ENCODE peak calls at places on chromosomes 11 and 22, in five cellular contexts. One of them, this sample, is unnamed.

GRCh38 chr11:30586251-30587144 is at the start of gene MPPED2:
- DNase-seq in SK-N-SH: peak; percentile 91
- DNase-seq in PC-9: no peak
- DNase-seq in HCT116: no peak
- DNase-seq in H9: peak; percentile 79
- DNase-seq in this sample: peak; percentile 11

GRCh38 chr22:17767236-17768065 is 6.8 kb downstream of the BID start:
- DNase-seq in SK-N-SH: no peak
- DNase-seq in PC-9: no peak
- DNase-seq in HCT116: no peak
- DNase-seq in H9: no peak
- DNase-seq in this sample: no peak

GRCh38 chr22:41742918-41743317 is 43.6 kb downstream of the MEI1 start:
- DNase-seq in H9: peak; percentile 34
- DNase-seq in SK-N-SH: no peak
- DNase-seq in HCT116: no peak
- DNase-seq in PC-9: no peak
- DNase-seq in this sample: no peak

GRCh38 chr11:45609337-45609736 is 56.1 kb downstream of the CHST1 start:
- DNase-seq in SK-N-SH: no peak
- DNase-seq in HCT116: no peak
- DNase-seq in H9: no peak
- DNase-seq in PC-9: no peak
- DNase-seq in this sample: no peak

GRCh38 chr11:82854242-82854641 is 46.0 kb downstream of the PRCP start:
- DNase-seq in PC-9: no peak
- DNase-seq in HCT116: no peak
- DNase-seq in SK-N-SH: no peak
- DNase-seq in H9: no peak
- DNase-seq in this sample: no peak

GRCh38 chr11:15670520-15671070 is 555.9 kb downstream of the INSC start:
- DNase-seq in PC-9: no peak
- DNase-seq in H9: no peak
- DNase-seq in SK-N-SH: no peak
- DNase-seq in HCT116: no peak
- DNase-seq in this sample: no peak

GRCh38 chr22:28019360-28019759 is 100.3 kb upstream of the PITPNB start:
- DNase-seq in H9: no peak
- DNase-seq in SK-N-SH: no peak
- DNase-seq in HCT116: no peak
- DNase-seq in PC-9: peak; percentile 76
- DNase-seq in this sample: no peak

GRCh38 chr11:105738972-105739574 is 129.2 kb downstream of the GRIA4 start:
- DNase-seq in HCT116: no peak
- DNase-seq in PC-9: no peak
- DNase-seq in H9: no peak
- DNase-seq in SK-N-SH: peak; percentile 12
- DNase-seq in this sample: no peak

GRCh38 chr11:79150966-79151365 is 289.9 kb downstream of the TENM4 start:
- DNase-seq in SK-N-SH: no peak
- DNase-seq in PC-9: no peak
- DNase-seq in HCT116: no peak
- DNase-seq in H9: no peak
- DNase-seq in this sample: no peak

GRCh38 chr22:28597665-28598064 is 82.0 kb downstream of the TTC28 start:
- DNase-seq in SK-N-SH: no peak
- DNase-seq in PC-9: no peak
- DNase-seq in H9: no peak
- DNase-seq in HCT116: no peak
- DNase-seq in this sample: no peak

GRCh38 chr22:19376247-19376646 is 55.3 kb downstream of the HIRA start:
- DNase-seq in PC-9: no peak
- DNase-seq in H9: no peak
- DNase-seq in HCT116: no peak
- DNase-seq in SK-N-SH: no peak
- DNase-seq in this sample: no peak

GRCh38 chr22:46063861-46064235 is 86.5 kb upstream of the PPARA start:
- DNase-seq in HCT116: no peak
- DNase-seq in H9: no peak
- DNase-seq in PC-9: no peak
- DNase-seq in SK-N-SH: no peak
- DNase-seq in this sample: no peak
- H3K4me1 ChIP-seq in HCT116: peaks cover 38% of the 10 kb centered on the region
- H3K4me1 ChIP-seq in H9: no peaks in the 10 kb centered on the region
- H3K4me1 ChIP-seq in PC-9: peaks cover 19% of the 10 kb centered on the region
- H3K4me1 ChIP-seq in SK-N-SH: peaks cover 37% of the 10 kb centered on the region
- H3K4me1 ChIP-seq in this sample: peaks cover 14% of the 10 kb centered on the region

DNA sequence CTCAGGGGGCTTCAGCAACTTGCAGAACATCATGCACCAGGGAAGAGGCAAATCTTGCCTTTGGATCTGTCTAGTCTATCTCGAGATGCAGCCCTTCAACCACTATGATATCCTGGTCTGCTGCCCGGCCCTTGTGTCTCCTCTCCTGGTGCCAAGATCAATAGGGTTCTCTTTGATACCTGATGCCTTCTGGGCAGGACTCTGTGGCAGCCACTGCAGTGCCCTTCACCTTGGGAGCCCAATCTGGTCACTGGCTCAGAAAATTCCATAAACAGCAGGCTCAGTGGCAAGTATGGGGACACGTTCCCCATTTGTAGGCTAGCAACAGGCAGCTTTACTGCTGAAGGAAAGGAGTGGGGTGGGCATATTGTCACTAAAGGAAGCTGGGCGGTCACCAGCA is 23.4 kb downstream of the SYN3 start:
- DNase-seq in HCT116: no peak
- DNase-seq in PC-9: no peak
- DNase-seq in H9: peak; percentile 23
- DNase-seq in SK-N-SH: no peak
- DNase-seq in this sample: no peak
- H2AFZ ChIP-seq in HCT116: no peak overlapping the region
- H2AFZ ChIP-seq in PC-9: no peak overlapping the region
- H2AFZ ChIP-seq in H9: no peak overlapping the region
- H2AFZ ChIP-seq in SK-N-SH: no peak overlapping the region
- H2AFZ ChIP-seq in this sample: no peak overlapping the region

DNA sequence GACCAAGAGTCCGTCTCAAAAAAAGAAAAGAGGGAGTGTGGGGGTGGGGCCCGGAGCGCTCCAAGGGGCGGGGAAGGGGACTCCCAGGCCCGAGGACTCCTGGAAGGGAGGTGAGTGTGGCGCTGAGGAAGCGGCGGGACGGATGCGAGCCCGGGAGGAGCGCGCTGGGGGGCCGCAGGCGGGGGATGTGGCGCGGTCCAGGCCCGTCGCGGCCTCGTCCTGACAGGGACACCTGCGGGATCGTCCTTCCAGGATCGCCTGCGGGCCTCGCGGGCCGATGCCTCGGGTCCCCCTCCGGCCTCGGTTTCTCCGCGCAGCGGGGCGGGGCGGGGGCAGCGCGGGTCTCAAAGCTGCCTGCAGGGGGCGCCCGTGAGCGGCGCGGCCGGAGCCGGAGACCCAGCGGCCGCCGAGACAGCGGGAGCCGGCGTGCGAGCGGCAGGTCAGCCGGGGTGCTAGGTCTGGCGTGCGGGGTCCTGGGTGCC is 3.8 kb upstream of the ADORA2A start:
- DNase-seq in HCT116: no peak
- DNase-seq in SK-N-SH: peak; percentile 96
- DNase-seq in H9: peak; percentile 68
- DNase-seq in PC-9: no peak
- DNase-seq in this sample: peak; percentile 61
- H3K4me1 ChIP-seq in HCT116: peaks cover 4% of the 10 kb centered on the region
- H3K4me1 ChIP-seq in SK-N-SH: no peaks in the 10 kb centered on the region
- H3K4me1 ChIP-seq in H9: peaks cover 2% of the 10 kb centered on the region
- H3K4me1 ChIP-seq in PC-9: no peaks in the 10 kb centered on the region
- H3K4me1 ChIP-seq in this sample: no peaks in the 10 kb centered on the region

GRCh38 chr11:128616158-128616557 is 28.8 kb upstream of the ETS1 start:
- DNase-seq in HCT116: no peak
- DNase-seq in PC-9: no peak
- DNase-seq in H9: no peak
- DNase-seq in SK-N-SH: peak; percentile 88
- DNase-seq in this sample: no peak

GRCh38 chr11:128613300-128613995 is 26.1 kb upstream of the ETS1 start:
- DNase-seq in HCT116: no peak
- DNase-seq in H9: no peak
- DNase-seq in PC-9: no peak
- DNase-seq in SK-N-SH: no peak
- DNase-seq in this sample: no peak

GRCh38 chr11:128619540-128620305 is 32.4 kb upstream of the ETS1 start:
- DNase-seq in H9: no peak
- DNase-seq in SK-N-SH: peak; percentile 54
- DNase-seq in PC-9: no peak
- DNase-seq in HCT116: no peak
- DNase-seq in this sample: no peak

GRCh38 chr11:128615076-128615475 is 27.7 kb upstream of the ETS1 start:
- DNase-seq in SK-N-SH: no peak
- DNase-seq in HCT116: no peak
- DNase-seq in H9: no peak
- DNase-seq in PC-9: no peak
- DNase-seq in this sample: no peak

DNA sequence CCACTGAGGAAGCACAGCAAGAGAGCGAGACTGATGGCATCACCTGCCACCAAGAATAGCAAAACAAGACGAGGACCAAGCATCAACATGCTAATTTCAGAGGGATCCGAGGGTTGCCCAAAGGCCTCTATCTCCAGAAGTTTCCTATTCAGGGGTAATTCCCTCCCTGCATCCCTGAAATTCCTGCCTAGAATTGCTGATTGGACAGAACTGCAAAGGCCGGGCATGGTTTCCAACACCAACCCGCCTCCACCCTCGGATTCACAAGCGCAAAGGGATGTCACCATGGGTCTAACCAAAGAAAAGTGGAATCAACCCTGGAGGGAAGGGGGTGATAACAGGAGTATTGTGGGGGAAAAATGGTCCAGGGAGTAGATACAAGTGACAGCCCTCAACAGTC is 28.3 kb upstream of the ETS1 start:
- DNase-seq in H9: no peak
- DNase-seq in SK-N-SH: no peak
- DNase-seq in HCT116: no peak
- DNase-seq in PC-9: no peak
- DNase-seq in this sample: no peak
- H2AFZ ChIP-seq in H9: no peak overlapping the region
- H2AFZ ChIP-seq in SK-N-SH: no peak overlapping the region
- H2AFZ ChIP-seq in HCT116: no peak overlapping the region
- H2AFZ ChIP-seq in PC-9: no peak overlapping the region
- H2AFZ ChIP-seq in this sample: no peak overlapping the region

DNA sequence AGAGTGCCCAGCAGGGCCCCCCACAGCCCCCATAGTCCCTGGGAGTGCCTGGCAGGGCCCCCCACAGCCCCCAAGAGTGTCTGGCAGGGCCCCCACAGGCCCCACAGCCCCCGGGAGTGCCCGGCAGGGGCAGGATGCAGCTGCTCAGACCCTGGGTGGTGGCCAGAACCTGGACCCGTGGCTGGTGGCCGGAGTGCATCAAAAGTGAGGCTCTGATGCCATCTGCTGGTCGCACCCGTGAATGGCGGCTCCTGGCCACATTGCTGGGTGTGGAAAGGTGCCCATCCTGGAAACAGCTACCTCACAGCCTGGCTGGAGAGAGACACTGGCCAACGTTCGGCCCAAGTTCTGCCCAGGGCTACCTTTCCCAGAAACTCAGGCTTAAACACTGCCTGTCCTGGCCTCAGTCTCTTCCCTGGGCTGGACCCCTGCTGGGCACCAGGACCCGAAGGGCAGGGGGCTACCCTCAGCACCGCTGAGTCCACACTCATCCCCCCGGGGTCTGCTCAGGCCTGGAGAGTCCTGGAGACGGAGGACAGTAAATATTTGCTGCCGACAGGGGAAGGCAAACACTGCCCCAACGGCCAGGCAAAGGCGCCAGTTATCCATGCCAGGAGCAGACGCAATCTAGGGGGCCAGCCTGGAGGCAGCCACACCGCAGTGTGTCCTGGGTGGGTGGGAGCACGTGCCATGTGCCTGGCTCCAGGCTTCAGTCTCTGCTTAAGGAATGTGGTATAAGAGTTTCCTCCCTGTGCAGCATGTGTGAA is 4.4 kb downstream of the INS start:
- DNase-seq in H9: peak; percentile 81
- DNase-seq in PC-9: no peak
- DNase-seq in SK-N-SH: peak; percentile 96
- DNase-seq in HCT116: no peak
- DNase-seq in this sample: peak; percentile 78
- H3K4me1 ChIP-seq in H9: no peaks in the 10 kb centered on the region
- H3K4me1 ChIP-seq in PC-9: no peaks in the 10 kb centered on the region
- H3K4me1 ChIP-seq in SK-N-SH: no peaks in the 10 kb centered on the region
- H3K4me1 ChIP-seq in HCT116: peaks cover 3% of the 10 kb centered on the region
- H3K4me1 ChIP-seq in this sample: peaks cover 38% of the 10 kb centered on the region

GRCh38 chr11:125070699-125071254 is 7.7 kb downstream of the SLC37A2 start:
- DNase-seq in SK-N-SH: no peak
- DNase-seq in HCT116: peak; percentile 39
- DNase-seq in H9: no peak
- DNase-seq in PC-9: peak; percentile 86
- DNase-seq in this sample: peak; percentile 87

GRCh38 chr11:125071831-125072209 is 8.7 kb downstream of the SLC37A2 start:
- DNase-seq in H9: no peak
- DNase-seq in HCT116: no peak
- DNase-seq in SK-N-SH: peak; percentile 31
- DNase-seq in PC-9: no peak
- DNase-seq in this sample: no peak

GRCh38 chr11:125069796-125070195 is 6.7 kb downstream of the SLC37A2 start:
- DNase-seq in PC-9: no peak
- DNase-seq in SK-N-SH: no peak
- DNase-seq in HCT116: no peak
- DNase-seq in H9: peak; percentile 24
- DNase-seq in this sample: no peak

GRCh38 chr11:125072210-125072960 is 9.3 kb downstream of the SLC37A2 start:
- DNase-seq in H9: no peak
- DNase-seq in PC-9: no peak
- DNase-seq in SK-N-SH: no peak
- DNase-seq in HCT116: no peak
- DNase-seq in this sample: no peak

DNA sequence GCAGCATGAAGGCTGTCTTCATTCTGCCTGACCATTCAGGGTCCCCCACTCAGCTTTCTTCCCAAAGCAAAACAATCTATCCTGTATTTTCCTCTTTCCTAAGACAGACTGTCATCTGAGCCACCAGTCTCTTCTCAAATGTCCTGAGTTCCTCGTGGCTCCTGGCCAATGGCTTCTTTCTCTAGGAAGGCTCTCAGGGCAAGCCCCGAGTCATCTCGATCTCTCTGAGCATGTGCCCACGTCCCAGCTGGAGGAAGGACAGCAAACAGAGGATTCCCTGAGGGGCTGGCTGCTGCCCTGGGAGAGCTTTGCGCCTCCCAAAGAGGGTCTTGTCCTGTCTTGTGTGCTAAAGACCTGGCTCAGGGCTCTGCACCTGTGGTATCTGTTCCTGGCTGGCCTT is 8.3 kb downstream of the SLC37A2 start:
- DNase-seq in PC-9: peak; percentile 57
- DNase-seq in H9: peak; percentile 27
- DNase-seq in SK-N-SH: peak; percentile 14
- DNase-seq in HCT116: no peak
- DNase-seq in this sample: peak; percentile 32
- H2AFZ ChIP-seq in PC-9: peak overlapping the region; percentile 53
- H2AFZ ChIP-seq in H9: no peak overlapping the region
- H2AFZ ChIP-seq in SK-N-SH: no peak overlapping the region
- H2AFZ ChIP-seq in HCT116: no peak overlapping the region
- H2AFZ ChIP-seq in this sample: peak overlapping the region; percentile 93

DNA sequence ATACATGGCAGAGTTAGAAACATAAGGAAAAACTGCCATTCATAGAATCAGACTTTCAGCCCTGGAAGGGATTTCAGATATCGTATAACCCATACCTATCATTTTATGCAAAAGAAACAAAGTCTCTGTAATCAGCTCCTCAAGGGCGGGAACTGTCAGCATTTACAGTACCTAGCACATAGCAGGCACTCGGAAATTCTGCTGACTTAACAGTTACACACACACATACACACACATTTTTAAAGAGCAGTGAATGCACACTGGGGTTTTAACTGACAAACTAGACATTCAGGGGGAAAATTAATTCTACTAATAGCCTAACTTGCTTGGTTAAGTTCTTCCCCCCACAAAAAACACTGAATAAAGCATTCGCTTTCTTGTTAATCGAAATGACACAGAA is 8.7 kb downstream of the GNG3 start:
- DNase-seq in HCT116: no peak
- DNase-seq in PC-9: no peak
- DNase-seq in H9: no peak
- DNase-seq in SK-N-SH: no peak
- DNase-seq in this sample: no peak
- H3K4me1 ChIP-seq in HCT116: no peaks in the 10 kb centered on the region
- H3K4me1 ChIP-seq in PC-9: peaks cover 6% of the 10 kb centered on the region
- H3K4me1 ChIP-seq in H9: no peaks in the 10 kb centered on the region
- H3K4me1 ChIP-seq in SK-N-SH: no peaks in the 10 kb centered on the region
- H3K4me1 ChIP-seq in this sample: peaks cover 7% of the 10 kb centered on the region